ENCODE peak calls at places on chromosome 7, in seven cellular contexts. I, J, Y, O, Q, U and S are unnamed samples.

GRCh38 chr7:1073211-1073977 is 14.5 kb upstream of the GPER1 start:
- DNase-seq in U (no peak), I (no peak), J (no peak), O (no peak), Y (no peak), Q (no peak), S (no peak)

GRCh38 chr7:128025380-128025779 is 5.9 kb downstream of the LRRC4 start:
- DNase-seq in I (no peak), Q (no peak), Y (no peak), J (no peak), U (no peak), O (no peak), S (no peak)

GRCh38 chr7:110514973-110515372 is 576.0 kb upstream of the LRRN3 start:
- DNase-seq in J (no peak), U (no peak), Q (no peak), Y (no peak), I (no peak), O (no peak), S (no peak)

GRCh38 chr7:52911326-52911725 is 124.1 kb upstream of the POM121L12 start:
- DNase-seq in O (no peak), Q (no peak), J (no peak), U (no peak), I (no peak), Y (no peak), S (no peak)

GRCh38 chr7:113144839-113145238 is 26.5 kb upstream of the SMIM30 start:
- DNase-seq in Q (no peak), O (no peak), Y (no peak), I (no peak), U (no peak), J (no peak), S (no peak)

GRCh38 chr7:148622887-148623585 is 32.5 kb downstream of the C7orf33 start:
- DNase-seq in I (peak; percentile 75), Q (no peak), J (peak; percentile 78), O (no peak), U (no peak), Y (no peak), S (no peak)

GRCh38 chr7:22879285-22879684 is 56.6 kb upstream of the TOMM7 start:
- DNase-seq in U (no peak), J (no peak), O (no peak), Q (no peak), I (no peak), Y (no peak), S (no peak)

GRCh38 chr7:20560325-20561180 is 54.9 kb upstream of the ABCB5 start:
- DNase-seq in I (peak; percentile 22), J (no peak), Q (no peak), U (no peak), Y (no peak), O (no peak), S (no peak)

GRCh38 chr7:45654341-45654740 is 80.2 kb downstream of the ADCY1 start:
- DNase-seq in Q (no peak), I (no peak), U (peak; percentile 17), J (no peak), O (peak; percentile 64), Y (no peak), S (no peak)

GRCh38 chr7:98976396-98977185 is 98.3 kb downstream of the TRRAP start:
- DNase-seq in J (no peak), Y (no peak), I (no peak), O (no peak), Q (no peak), U (no peak), S (no peak)

GRCh38 chr7:92880212-92881090 is 44.1 kb upstream of the CDK6 start:
- DNase-seq in U (no peak), I (peak; percentile 49), J (no peak), Q (peak; percentile 26), O (no peak), Y (no peak), S (no peak)

GRCh38 chr7:157616426-157616825 is 279.6 kb downstream of the DNAJB6 start:
- DNase-seq in U (no peak), J (no peak), O (no peak), Y (no peak), I (no peak), Q (no peak), S (no peak)

GRCh38 chr7:79282051-79282694 is 171.3 kb downstream of the MAGI2 start:
- DNase-seq in O (no peak), J (peak; percentile 7), Y (no peak), Q (no peak), U (no peak), I (no peak), S (no peak)

GRCh38 chr7:76020031-76020714 is 25.8 kb upstream of the TMEM120A start:
- DNase-seq in U (peak; percentile 82), J (peak; percentile 48), O (peak; percentile 93), Q (peak; percentile 70), Y (peak; percentile 18), I (peak; percentile 37), S (peak; percentile 75)

GRCh38 chr7:128727239-128727638 is 11.9 kb upstream of the CALU start:
- DNase-seq in J (no peak), Q (no peak), I (no peak), O (no peak), Y (no peak), U (no peak), S (no peak)

GRCh38 chr7:131665021-131665420 is 108.6 kb upstream of the PODXL start:
- DNase-seq in O (no peak), Q (no peak), I (no peak), Y (no peak), J (no peak), U (no peak), S (no peak)

GRCh38 chr7:94763268-94763667 is 107.3 kb upstream of the SGCE start:
- DNase-seq in U (no peak), Y (no peak), O (no peak), Q (no peak), J (no peak), I (no peak), S (no peak)

GRCh38 chr7:155844019-155844453 is 31.8 kb upstream of the SHH start:
- DNase-seq in O (peak; percentile 63), U (peak; percentile 95), I (no peak), J (no peak), Q (no peak), Y (no peak), S (no peak)

GRCh38 chr7:64945481-64945756 is 42.3 kb downstream of the ZNF273 start:
- DNase-seq in Q (no peak), J (no peak), O (no peak), U (no peak), Y (no peak), I (no peak), S (no peak)